ENCODE peak calls at places on chromosomes 16 and 17, in six cellular contexts. One of them, this sample, is unnamed.

GRCh38 chr17:45946841-45947256 is 52.2 kb upstream of the STH start:
- DNase-seq in cardiac muscle cell: no peak
- DNase-seq in IMR-90: no peak
- DNase-seq in right atrium auricular region: no peak
- DNase-seq in mammary epithelial cell: no peak
- DNase-seq in choroid plexus epithelial cell: peak; percentile 9
- DNase-seq in this sample: no peak

GRCh38 chr16:70778901-70779309 is 22.1 kb downstream of the VAC14 start:
- DNase-seq in cardiac muscle cell: peak; percentile 77
- DNase-seq in IMR-90: peak; percentile 92
- DNase-seq in right atrium auricular region: peak; percentile 80
- DNase-seq in mammary epithelial cell: peak; percentile 88
- DNase-seq in choroid plexus epithelial cell: peak; percentile 95
- DNase-seq in this sample: no peak

GRCh38 chr17:5798104-5798503 is 213.8 kb upstream of the NLRP1 start:
- DNase-seq in cardiac muscle cell: no peak
- DNase-seq in IMR-90: no peak
- DNase-seq in right atrium auricular region: no peak
- DNase-seq in mammary epithelial cell: no peak
- DNase-seq in choroid plexus epithelial cell: no peak
- DNase-seq in this sample: no peak

GRCh38 chr17:64320613-64321553 is 57.8 kb upstream of the TEX2 start:
- DNase-seq in cardiac muscle cell: peak; percentile 85
- DNase-seq in IMR-90: peak; percentile 65
- DNase-seq in right atrium auricular region: peak; percentile 83
- DNase-seq in mammary epithelial cell: peak; percentile 62
- DNase-seq in choroid plexus epithelial cell: peak; percentile 83
- DNase-seq in this sample: peak; percentile 50

GRCh38 chr17:32931686-32932085 is 3.7 kb downstream of the TMEM98 start:
- DNase-seq in cardiac muscle cell: no peak
- DNase-seq in IMR-90: peak; percentile 40
- DNase-seq in right atrium auricular region: no peak
- DNase-seq in mammary epithelial cell: peak; percentile 59
- DNase-seq in choroid plexus epithelial cell: no peak
- DNase-seq in this sample: no peak

GRCh38 chr16:11395949-11396240 is 50.6 kb downstream of the RMI2 start:
- DNase-seq in cardiac muscle cell: no peak
- DNase-seq in IMR-90: no peak
- DNase-seq in right atrium auricular region: no peak
- DNase-seq in mammary epithelial cell: no peak
- DNase-seq in choroid plexus epithelial cell: no peak
- DNase-seq in this sample: no peak

GRCh38 chr17:28554565-28554964 is 2.1 kb upstream of the UNC119 start:
- DNase-seq in cardiac muscle cell: no peak
- DNase-seq in IMR-90: no peak
- DNase-seq in right atrium auricular region: no peak
- DNase-seq in mammary epithelial cell: no peak
- DNase-seq in choroid plexus epithelial cell: no peak
- DNase-seq in this sample: no peak

GRCh38 chr17:39753514-39754160 is 15.9 kb downstream of the GRB7 start:
- DNase-seq in cardiac muscle cell: no peak
- DNase-seq in IMR-90: no peak
- DNase-seq in right atrium auricular region: no peak
- DNase-seq in mammary epithelial cell: no peak
- DNase-seq in choroid plexus epithelial cell: no peak
- DNase-seq in this sample: no peak

GRCh38 chr17:65154770-65155589 is 17.8 kb downstream of the RGS9 start:
- DNase-seq in cardiac muscle cell: no peak
- DNase-seq in IMR-90: peak; percentile 83
- DNase-seq in right atrium auricular region: no peak
- DNase-seq in mammary epithelial cell: peak; percentile 71
- DNase-seq in choroid plexus epithelial cell: peak; percentile 75
- DNase-seq in this sample: no peak

GRCh38 chr17:80730739-80731138 is 186.1 kb downstream of the RPTOR start:
- DNase-seq in cardiac muscle cell: no peak
- DNase-seq in IMR-90: no peak
- DNase-seq in right atrium auricular region: no peak
- DNase-seq in mammary epithelial cell: no peak
- DNase-seq in choroid plexus epithelial cell: no peak
- DNase-seq in this sample: no peak

GRCh38 chr17:82349287-82349701 is 9.8 kb upstream of the TEX19 start:
- DNase-seq in cardiac muscle cell: no peak
- DNase-seq in IMR-90: no peak
- DNase-seq in right atrium auricular region: no peak
- DNase-seq in mammary epithelial cell: no peak
- DNase-seq in choroid plexus epithelial cell: peak; percentile 13
- DNase-seq in this sample: no peak

GRCh38 chr16:1105888-1106620 is 10.0 kb upstream of the C1QTNF8 start:
- DNase-seq in cardiac muscle cell: peak; percentile 90
- DNase-seq in IMR-90: peak; percentile 33
- DNase-seq in right atrium auricular region: no peak
- DNase-seq in mammary epithelial cell: peak; percentile 26
- DNase-seq in choroid plexus epithelial cell: peak; percentile 63
- DNase-seq in this sample: no peak

GRCh38 chr17:47209499-47209898 is 351 bp downstream of the MYL4 start:
- DNase-seq in cardiac muscle cell: no peak
- DNase-seq in IMR-90: no peak
- DNase-seq in right atrium auricular region: no peak
- DNase-seq in mammary epithelial cell: no peak
- DNase-seq in choroid plexus epithelial cell: no peak
- DNase-seq in this sample: no peak

GRCh38 chr17:47207143-47208067 is 1.7 kb upstream of the MYL4 start:
- DNase-seq in cardiac muscle cell: no peak
- DNase-seq in IMR-90: no peak
- DNase-seq in right atrium auricular region: no peak
- DNase-seq in mammary epithelial cell: no peak
- DNase-seq in choroid plexus epithelial cell: no peak
- DNase-seq in this sample: no peak

GRCh38 chr17:47205419-47205963 is 3.7 kb upstream of the MYL4 start:
- DNase-seq in cardiac muscle cell: peak; percentile 85
- DNase-seq in IMR-90: peak; percentile 68
- DNase-seq in right atrium auricular region: no peak
- DNase-seq in mammary epithelial cell: peak; percentile 80
- DNase-seq in choroid plexus epithelial cell: peak; percentile 93
- DNase-seq in this sample: peak; percentile 84

GRCh38 chr17:47210105-47210504 is 957 bp downstream of the MYL4 start:
- DNase-seq in cardiac muscle cell: peak; percentile 89
- DNase-seq in IMR-90: no peak
- DNase-seq in right atrium auricular region: no peak
- DNase-seq in mammary epithelial cell: no peak
- DNase-seq in choroid plexus epithelial cell: no peak
- DNase-seq in this sample: no peak

GRCh38 chr17:47208744-47209488 is at the start of gene MYL4:
- DNase-seq in cardiac muscle cell: peak; percentile 96
- DNase-seq in IMR-90: no peak
- DNase-seq in right atrium auricular region: no peak
- DNase-seq in mammary epithelial cell: no peak
- DNase-seq in choroid plexus epithelial cell: no peak
- DNase-seq in this sample: no peak
- H3K4me3 ChIP-seq in cardiac muscle cell: peak within 1 kb of the TSS; percentile 82
- H3K4me3 ChIP-seq in IMR-90: no peak within 1 kb of the TSS
- H3K4me3 ChIP-seq in right atrium auricular region: peak within 1 kb of the TSS; percentile 52
- H3K4me3 ChIP-seq in mammary epithelial cell: no peak within 1 kb of the TSS
- H3K4me3 ChIP-seq in choroid plexus epithelial cell: no peak within 1 kb of the TSS
- H3K4me3 ChIP-seq in this sample: no peak within 1 kb of the TSS

DNA sequence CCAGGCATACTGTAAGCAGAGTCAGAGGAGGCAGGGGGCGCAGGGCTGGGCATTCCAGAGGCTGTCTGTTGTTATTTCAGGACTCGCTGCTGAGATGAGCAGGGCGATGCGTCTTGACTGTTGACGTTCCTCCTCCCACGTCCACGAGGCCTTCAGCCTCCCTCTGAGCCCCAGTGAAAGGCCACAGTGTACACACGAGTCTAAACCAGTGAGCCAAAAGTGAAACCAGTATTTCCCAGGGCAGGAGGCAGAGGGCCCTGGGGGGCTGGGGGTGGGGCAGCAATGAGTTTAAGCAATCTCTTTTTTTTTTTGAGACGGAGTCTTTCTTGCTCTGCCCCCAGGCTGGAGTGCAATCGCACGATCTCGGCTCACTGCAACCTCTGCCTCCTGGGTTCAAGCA is 21.5 kb downstream of the SMTNL2 start:
- DNase-seq in cardiac muscle cell: no peak
- DNase-seq in IMR-90: peak; percentile 30
- DNase-seq in right atrium auricular region: no peak
- DNase-seq in mammary epithelial cell: no peak
- DNase-seq in choroid plexus epithelial cell: peak; percentile 94
- DNase-seq in this sample: no peak
- H3K4me3 ChIP-seq in cardiac muscle cell: no peak overlapping the region
- H3K4me3 ChIP-seq in IMR-90: no peak overlapping the region
- H3K4me3 ChIP-seq in right atrium auricular region: no peak overlapping the region
- H3K4me3 ChIP-seq in mammary epithelial cell: no peak overlapping the region
- H3K4me3 ChIP-seq in choroid plexus epithelial cell: no peak overlapping the region
- H3K4me3 ChIP-seq in this sample: no peak overlapping the region

GRCh38 chr17:3888343-3889171 is 4.3 kb downstream of the CAMKK1 start:
- DNase-seq in cardiac muscle cell: no peak
- DNase-seq in IMR-90: peak; percentile 94
- DNase-seq in right atrium auricular region: peak; percentile 88
- DNase-seq in mammary epithelial cell: peak; percentile 81
- DNase-seq in choroid plexus epithelial cell: peak; percentile 90
- DNase-seq in this sample: no peak
- H3K4me3 ChIP-seq in cardiac muscle cell: no peak overlapping the region
- H3K4me3 ChIP-seq in IMR-90: no peak overlapping the region
- H3K4me3 ChIP-seq in right atrium auricular region: no peak overlapping the region
- H3K4me3 ChIP-seq in mammary epithelial cell: no peak overlapping the region
- H3K4me3 ChIP-seq in choroid plexus epithelial cell: no peak overlapping the region
- H3K4me3 ChIP-seq in this sample: no peak overlapping the region

DNA sequence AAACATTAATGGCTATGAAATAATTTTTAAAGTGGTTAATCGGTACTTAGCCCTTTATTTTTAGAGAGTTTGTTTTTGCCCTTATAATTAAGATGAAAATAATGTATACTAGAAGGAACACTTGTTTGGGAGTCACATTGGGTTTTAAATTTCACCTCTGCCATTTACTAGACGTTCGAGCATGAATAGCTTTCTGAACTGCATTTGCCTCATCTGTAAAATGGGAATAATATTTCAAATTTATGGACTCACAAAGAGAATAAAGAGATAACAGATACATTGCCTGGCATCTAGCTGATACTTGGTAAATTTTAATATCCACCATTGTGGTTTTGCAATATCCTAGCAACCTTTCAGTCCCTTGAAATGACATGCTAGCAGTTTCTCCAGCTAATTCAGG is 36.6 kb downstream of the TNRC6A start:
- DNase-seq in cardiac muscle cell: no peak
- DNase-seq in IMR-90: no peak
- DNase-seq in right atrium auricular region: no peak
- DNase-seq in mammary epithelial cell: no peak
- DNase-seq in choroid plexus epithelial cell: no peak
- DNase-seq in this sample: no peak
- H3K4me3 ChIP-seq in cardiac muscle cell: no peak overlapping the region
- H3K4me3 ChIP-seq in IMR-90: no peak overlapping the region
- H3K4me3 ChIP-seq in right atrium auricular region: no peak overlapping the region
- H3K4me3 ChIP-seq in mammary epithelial cell: no peak overlapping the region
- H3K4me3 ChIP-seq in choroid plexus epithelial cell: no peak overlapping the region
- H3K4me3 ChIP-seq in this sample: no peak overlapping the region

GRCh38 chr17:50423553-50424159 is 2.4 kb upstream of the ACSF2 start:
- DNase-seq in cardiac muscle cell: no peak
- DNase-seq in IMR-90: peak; percentile 91
- DNase-seq in right atrium auricular region: peak; percentile 75
- DNase-seq in mammary epithelial cell: peak; percentile 89
- DNase-seq in choroid plexus epithelial cell: peak; percentile 62
- DNase-seq in this sample: peak; percentile 28

GRCh38 chr17:50424246-50425000 is 1.6 kb upstream of the ACSF2 start:
- DNase-seq in cardiac muscle cell: no peak
- DNase-seq in IMR-90: no peak
- DNase-seq in right atrium auricular region: no peak
- DNase-seq in mammary epithelial cell: peak; percentile 9
- DNase-seq in choroid plexus epithelial cell: no peak
- DNase-seq in this sample: no peak

GRCh38 chr17:50425682-50426471 is at the start of gene ACSF2:
- DNase-seq in cardiac muscle cell: peak; percentile 86
- DNase-seq in IMR-90: peak; percentile 22
- DNase-seq in right atrium auricular region: peak; percentile 78
- DNase-seq in mammary epithelial cell: peak; percentile 57
- DNase-seq in choroid plexus epithelial cell: peak; percentile 41
- DNase-seq in this sample: peak; percentile 20

GRCh38 chr17:50426472-50426782 is 409 bp downstream of the ACSF2 start:
- DNase-seq in cardiac muscle cell: no peak
- DNase-seq in IMR-90: no peak
- DNase-seq in right atrium auricular region: no peak
- DNase-seq in mammary epithelial cell: no peak
- DNase-seq in choroid plexus epithelial cell: no peak
- DNase-seq in this sample: no peak

DNA sequence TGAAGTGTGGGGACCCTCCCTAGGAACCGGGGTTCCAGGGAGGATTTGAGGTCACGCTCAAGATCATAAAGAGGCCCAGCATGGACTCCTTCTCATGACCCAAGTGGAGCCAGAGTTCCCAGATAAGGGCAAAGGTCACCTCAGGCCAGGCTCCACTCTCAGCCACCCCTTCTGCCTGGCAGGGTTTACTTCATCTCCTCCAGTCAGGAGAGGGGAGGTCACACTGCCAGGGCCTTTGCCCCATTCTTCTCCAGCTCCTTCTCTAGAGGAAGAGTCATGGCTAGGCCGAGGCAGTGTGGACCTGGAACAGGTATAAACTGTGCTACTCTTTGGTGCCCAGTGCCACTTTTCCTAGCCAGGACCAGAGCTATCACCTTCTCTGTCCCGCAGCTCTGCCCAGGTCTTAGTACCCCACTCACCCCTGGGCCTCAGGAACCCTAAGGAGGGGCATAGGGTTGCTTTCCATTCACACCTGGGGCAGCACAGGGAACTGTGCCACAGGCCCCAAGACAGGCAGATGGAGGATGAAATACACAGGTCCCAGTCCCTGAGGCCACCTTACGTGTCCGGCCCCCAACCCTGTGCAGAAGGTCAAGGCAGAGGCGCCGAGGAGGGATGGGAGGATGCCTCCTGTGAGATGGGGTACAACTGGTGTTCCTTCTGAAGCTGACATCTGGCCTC is 877 bp upstream of the ACSF2 start:
- DNase-seq in cardiac muscle cell: no peak
- DNase-seq in IMR-90: no peak
- DNase-seq in right atrium auricular region: no peak
- DNase-seq in mammary epithelial cell: no peak
- DNase-seq in choroid plexus epithelial cell: no peak
- DNase-seq in this sample: no peak
- H3K4me3 ChIP-seq in cardiac muscle cell: peak overlapping the region; percentile 56
- H3K4me3 ChIP-seq in IMR-90: peak overlapping the region; percentile 56
- H3K4me3 ChIP-seq in right atrium auricular region: peak overlapping the region; percentile 75
- H3K4me3 ChIP-seq in mammary epithelial cell: no peak overlapping the region
- H3K4me3 ChIP-seq in choroid plexus epithelial cell: peak overlapping the region; percentile 71
- H3K4me3 ChIP-seq in this sample: peak overlapping the region; percentile 69

DNA sequence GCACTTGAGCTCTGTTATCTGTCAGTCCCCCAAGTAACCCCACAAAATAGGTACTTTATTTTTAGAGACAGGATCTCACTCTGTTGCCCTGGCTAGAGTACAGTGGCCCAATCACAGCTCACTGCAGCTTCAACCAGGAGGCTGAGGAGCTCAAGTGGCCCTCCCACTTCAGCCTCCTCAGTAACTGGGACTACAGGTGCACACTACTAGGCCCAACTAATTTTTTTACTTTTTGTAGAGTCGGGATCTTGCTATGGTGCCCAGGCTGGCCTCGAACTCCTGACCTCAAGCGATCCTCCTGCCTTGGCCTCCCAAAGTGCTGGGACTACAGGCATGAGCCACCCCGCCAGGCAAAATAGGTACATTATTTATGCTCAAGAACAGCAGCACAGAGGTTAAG is 99.6 kb downstream of the MGAT5B start:
- DNase-seq in cardiac muscle cell: no peak
- DNase-seq in IMR-90: no peak
- DNase-seq in right atrium auricular region: no peak
- DNase-seq in mammary epithelial cell: no peak
- DNase-seq in choroid plexus epithelial cell: no peak
- DNase-seq in this sample: no peak
- H3K4me3 ChIP-seq in cardiac muscle cell: no peak overlapping the region
- H3K4me3 ChIP-seq in IMR-90: no peak overlapping the region
- H3K4me3 ChIP-seq in right atrium auricular region: no peak overlapping the region
- H3K4me3 ChIP-seq in mammary epithelial cell: no peak overlapping the region
- H3K4me3 ChIP-seq in choroid plexus epithelial cell: no peak overlapping the region
- H3K4me3 ChIP-seq in this sample: no peak overlapping the region

GRCh38 chr17:76535788-76536510 is 1.6 kb downstream of the CYGB start:
- DNase-seq in cardiac muscle cell: no peak
- DNase-seq in IMR-90: no peak
- DNase-seq in right atrium auricular region: no peak
- DNase-seq in mammary epithelial cell: no peak
- DNase-seq in choroid plexus epithelial cell: no peak
- DNase-seq in this sample: no peak
- H3K4me3 ChIP-seq in cardiac muscle cell: no peak overlapping the region
- H3K4me3 ChIP-seq in IMR-90: no peak overlapping the region
- H3K4me3 ChIP-seq in right atrium auricular region: peak overlapping the region; percentile 62
- H3K4me3 ChIP-seq in mammary epithelial cell: no peak overlapping the region
- H3K4me3 ChIP-seq in choroid plexus epithelial cell: no peak overlapping the region
- H3K4me3 ChIP-seq in this sample: no peak overlapping the region